ENCODE peak calls at places on chromosome 9, in six cellular contexts. E is SJSA1; M is retinal pigment epithelial cell; D is CD8-positive, alpha-beta memory T cell; X is anterior cingulate cortex; I is HCEC 1CT. H is an unnamed sample.

GRCh38 chr9:16715404-16715803 is 155.1 kb downstream of the BNC2 start:
- DNase-seq in E (no peak), M (no peak), D (no peak), X (no peak), I (no peak), H (no peak)

GRCh38 chr9:74824654-74825053 is 63.1 kb downstream of the TRPM6 start:
- DNase-seq in E (no peak), M (peak; percentile 48), D (no peak), X (no peak), I (peak; percentile 9), H (peak; percentile 84)

GRCh38 chr9:121916008-121916407 is 177.1 kb downstream of the TTLL11 start:
- DNase-seq in E (no peak), M (no peak), D (no peak), X (no peak), I (peak; percentile 46), H (no peak)

GRCh38 chr9:135021393-135021789 is 66.1 kb upstream of the OLFM1 start:
- DNase-seq in E (no peak), M (no peak), D (no peak), X (no peak), I (no peak), H (no peak)

GRCh38 chr9:8718121-8718725 is 918.6 kb upstream of the DMAC1 start:
- DNase-seq in E (no peak), M (peak; percentile 89), D (no peak), X (no peak), I (no peak), H (no peak)

GRCh38 chr9:100090880-100091279 is 7.9 kb downstream of the ERP44 start:
- DNase-seq in E (no peak), M (no peak), D (no peak), X (no peak), I (no peak), H (no peak)

GRCh38 chr9:133741716-133742115 is 3.6 kb upstream of the SARDH start:
- DNase-seq in E (no peak), M (no peak), D (no peak), X (no peak), I (no peak), H (no peak)

GRCh38 chr9:136735812-136736480 is 6.8 kb downstream of the LCN10 start:
- DNase-seq in E (no peak), M (no peak), D (no peak), X (no peak), I (no peak), H (no peak)

GRCh38 chr9:33778700-33779351 is 16.5 kb upstream of the PRSS3 start:
- DNase-seq in E (no peak), M (no peak), D (peak; percentile 49), X (no peak), I (peak; percentile 56), H (no peak)

H was measured in LNCaP clone FGC.